ENCODE peak calls at places on chromosomes 3 and 15, in four cellular contexts. U, A, Q and F are unnamed samples.
A peak's percentile ranks its signal among the peaks of the same experiment; 100 is the strongest.

GRCh38 chr3:173501941-173502489 is 104.5 kb downstream of the NLGN1 start:
- DNase-seq in U (no peak), A (no peak), Q (no peak), F (no peak)

GRCh38 chr3:4834403-4834866 is 144.8 kb upstream of the BHLHE40 start:
- DNase-seq in U (no peak), A (peak; percentile 72), Q (no peak), F (no peak)

GRCh38 chr3:49896345-49896744 is 7.3 kb downstream of the MST1R start:
- DNase-seq in U (no peak), A (no peak), Q (no peak), F (no peak)

GRCh38 chr3:83248454-83248853 is 1487.0 kb upstream of the GBE1 start:
- DNase-seq in U (no peak), A (no peak), Q (no peak), F (no peak)

GRCh38 chr3:99625237-99625622 is 13.2 kb upstream of the COL8A1 start:
- DNase-seq in U (no peak), A (no peak), Q (no peak), F (no peak)

GRCh38 chr15:78329625-78330024 is 10.5 kb upstream of the CRABP1 start:
- DNase-seq in U (no peak), A (no peak), Q (no peak), F (no peak)

GRCh38 chr3:159765860-159766294 is 222.8 kb upstream of the IL12A start:
- DNase-seq in U (no peak), A (no peak), Q (peak; percentile 81), F (no peak)

GRCh38 chr3:194487289-194488006 is 646 bp upstream of the ATP13A3 start:
- DNase-seq in U (no peak), A (peak; percentile 43), Q (peak; percentile 74), F (peak; percentile 49)

GRCh38 chr15:72516734-72517133 is 42.6 kb downstream of the ARIH1 start:
- DNase-seq in U (no peak), A (no peak), Q (no peak), F (no peak)

GRCh38 chr3:129984124-129984523 is 9.6 kb downstream of the TRH start:
- DNase-seq in U (no peak), A (no peak), Q (no peak), F (no peak)

GRCh38 chr15:101168463-101168824 is 83.4 kb downstream of the CHSY1 start:
- DNase-seq in U (no peak), A (no peak), Q (peak; percentile 78), F (no peak)

GRCh38 chr15:48406240-48406891 is 75.1 kb downstream of the DUT start:
- DNase-seq in U (no peak), A (no peak), Q (no peak), F (no peak)

GRCh38 chr15:81666828-81667227 is 292.8 kb upstream of the TMC3 start:
- DNase-seq in U (no peak), A (no peak), Q (no peak), F (no peak)

GRCh38 chr3:184337315-184337714 is at the start of gene FAM131A:
- DNase-seq in U (no peak), A (peak; percentile 53), Q (peak; percentile 93), F (no peak)

GRCh38 chr15:68586274-68586961 is 7.6 kb downstream of the CORO2B start:
- DNase-seq in U (peak; percentile 83), A (no peak), Q (no peak), F (no peak)

GRCh38 chr3:126524429-126524988 is 554 bp downstream of the CHST13 start:
- DNase-seq in U (no peak), A (peak; percentile 32), Q (peak; percentile 64), F (no peak)

GRCh38 chr3:69161587-69162196 is 39.3 kb upstream of the LMOD3 start:
- DNase-seq in U (peak; percentile 41), A (no peak), Q (no peak), F (peak; percentile 26)

GRCh38 chr15:86044981-86045380 is 34.7 kb upstream of the AGBL1 start:
- DNase-seq in U (no peak), A (no peak), Q (no peak), F (no peak)

GRCh38 chr3:117139681-117140080 is 430.1 kb downstream of the TUSC7 start:
- DNase-seq in U (no peak), A (no peak), Q (no peak), F (no peak)

GRCh38 chr15:81859737-81860516 is 185.9 kb downstream of the MEX3B start:
- DNase-seq in U (no peak), A (no peak), Q (no peak), F (no peak)

GRCh38 chr3:66115858-66116654 is 77.3 kb upstream of the MAGI1 start:
- DNase-seq in U (peak; percentile 64), A (no peak), Q (peak; percentile 66), F (no peak)

GRCh38 chr3:55162031-55162784 is 234.3 kb upstream of the LRTM1 start:
- DNase-seq in U (no peak), A (no peak), Q (no peak), F (no peak)

GRCh38 chr3:170714151-170714550 is 128.3 kb upstream of the SLC7A14 start:
- DNase-seq in U (no peak), A (no peak), Q (no peak), F (no peak)

GRCh38 chr15:83206971-83207621 is 527 bp downstream of the HDGFL3 start:
- DNase-seq in U (no peak), A (peak; percentile 19), Q (peak; percentile 71), F (peak; percentile 44)

GRCh38 chr3:184491867-184492615 is 69.5 kb upstream of the EPHB3 start:
- DNase-seq in U (no peak), A (peak; percentile 25), Q (no peak), F (no peak)

GRCh38 chr15:80059786-80060489 is 462 bp downstream of the ZFAND6 start:
- DNase-seq in U (peak; percentile 32), A (peak; percentile 48), Q (peak; percentile 68), F (peak; percentile 59)

GRCh38 chr3:172065967-172066762 is 26.8 kb downstream of the FNDC3B start:
- DNase-seq in U (no peak), A (no peak), Q (no peak), F (no peak)

GRCh38 chr3:189631373-189631408 is at the start of gene TP63:
- DNase-seq in U (no peak), A (no peak), Q (no peak), F (no peak)

GRCh38 chr15:68409736-68410370 is 22.1 kb downstream of the ITGA11 start:
- DNase-seq in U (no peak), A (no peak), Q (peak; percentile 54), F (no peak)

GRCh38 chr15:59296181-59296617 is 76.5 kb downstream of the MYO1E start:
- DNase-seq in U (no peak), A (no peak), Q (no peak), F (no peak)

GRCh38 chr3:122560680-122561079 is 3.4 kb downstream of the PARP9 start:
- DNase-seq in U (peak; percentile 51), A (peak; percentile 56), Q (no peak), F (no peak)

GRCh38 chr3:122568755-122569154 is 4.6 kb downstream of the DTX3L start:
- DNase-seq in U (no peak), A (no peak), Q (no peak), F (no peak)

GRCh38 chr3:122562923-122563716 is 980 bp downstream of the PARP9 start:
- DNase-seq in U (no peak), A (no peak), Q (no peak), F (no peak)

GRCh38 chr3:122563717-122564025 is 429 bp downstream of the PARP9 start:
- DNase-seq in U (no peak), A (no peak), Q (no peak), F (no peak)

GRCh38 chr3:122564155-122564912 is at the start of the genes DTX3L and PARP9:
- DNase-seq in U (no peak), A (peak; percentile 90), Q (peak; percentile 93), F (peak; percentile 58)
- TF ChIP-seq POLR2A in U (peak; percentile 32), A (peak; percentile 86), Q (peak; percentile 52), F (peak; percentile 34)

GRCh38 chr15:63191895-63192603 is 2.6 kb downstream of the RAB8B start:
- DNase-seq in U (no peak), A (peak; percentile 19), Q (no peak), F (no peak)
- TF ChIP-seq POLR2AphosphoS5 in U (no peak), A (no peak), Q (no peak), F (no peak)

GRCh38 chr3:139491966-139492365 is 15.7 kb upstream of the RBP2 start:
- DNase-seq in U (no peak), A (no peak), Q (no peak), F (no peak)

GRCh38 chr3:139493826-139494385 is 17.6 kb upstream of the RBP2 start:
- DNase-seq in U (no peak), A (no peak), Q (no peak), F (no peak)

GRCh38 chr3:139491027-139491700 is 14.8 kb upstream of the RBP2 start:
- DNase-seq in U (no peak), A (no peak), Q (no peak), F (no peak)
- TF ChIP-seq POLR2A in U (no peak), A (no peak), Q (no peak), F (no peak)

GRCh38 chr3:14216257-14217048 is 37.8 kb downstream of the LSM3 start:
- DNase-seq in U (no peak), A (no peak), Q (no peak), F (no peak)
- TF ChIP-seq POLR2AphosphoS5 in U (no peak), A (no peak), Q (no peak), F (no peak)

GRCh38 chr3:53883008-53883407 is 1.1 kb upstream of the ACTR8 start:
- DNase-seq in U (no peak), A (no peak), Q (no peak), F (no peak)

GRCh38 chr3:53885239-53885638 is 3.3 kb upstream of the ACTR8 start:
- DNase-seq in U (no peak), A (no peak), Q (no peak), F (no peak)

GRCh38 chr3:53884623-53885022 is 2.7 kb upstream of the ACTR8 start:
- DNase-seq in U (no peak), A (no peak), Q (no peak), F (no peak)

GRCh38 chr3:53880396-53881345 is 1.3 kb downstream of the ACTR8 start:
- DNase-seq in U (no peak), A (no peak), Q (no peak), F (no peak)

DNA sequence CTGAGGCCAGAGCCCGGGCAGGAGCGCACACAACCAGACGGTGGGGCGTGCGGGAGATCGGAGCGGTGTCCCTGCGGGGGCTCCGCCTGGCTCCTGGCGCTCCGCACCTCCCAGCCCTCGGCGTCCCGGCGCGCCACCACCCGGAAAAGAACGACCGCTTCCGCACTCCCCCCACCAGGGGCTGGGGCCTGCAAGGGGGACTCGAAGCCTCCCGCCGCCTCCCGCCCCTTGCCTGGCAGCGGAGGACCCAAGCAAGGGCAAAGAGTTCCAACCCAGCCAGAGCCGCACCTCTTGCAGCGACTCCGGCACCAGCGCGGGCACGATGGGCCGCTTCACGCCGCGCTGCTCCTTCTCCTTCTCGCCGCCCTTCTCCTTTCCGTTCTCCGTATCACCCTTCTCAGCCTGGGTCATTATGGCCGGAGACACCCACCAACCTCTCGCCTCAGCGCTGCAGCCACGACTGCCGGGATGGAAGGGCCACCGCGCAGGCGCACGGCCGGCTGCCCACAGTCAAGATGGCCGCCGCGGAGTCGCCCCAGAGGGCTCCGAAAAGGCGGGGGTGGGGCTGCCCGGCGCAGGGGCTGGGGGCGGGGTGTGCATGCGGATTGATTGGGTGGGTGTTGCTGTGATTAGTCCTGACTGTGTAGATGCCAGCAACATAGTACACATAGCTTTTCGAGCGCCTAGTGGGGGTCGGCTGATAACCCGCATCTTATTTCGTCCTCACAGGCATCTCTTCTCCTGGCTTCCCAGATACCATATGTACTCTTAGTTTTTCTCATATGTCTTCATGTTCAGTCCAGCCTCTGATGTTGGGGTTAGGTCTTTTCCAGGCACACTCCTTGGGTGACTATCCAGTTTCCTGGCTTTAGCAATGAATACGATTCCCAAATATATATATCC is at the start of gene ACTR8:
- DNase-seq in U (peak; percentile 58), A (peak; percentile 88), Q (peak; percentile 92), F (peak; percentile 83)
- TF ChIP-seq POLR2A in U (peak; percentile 70), A (peak; percentile 76), Q (no peak), F (peak; percentile 91)